ENCODE peak calls at places on chromosomes 7 and 10, in eight cellular contexts. Y is kidney epithelial cell, H is transverse colon, Z is AG10803, W is neural progenitor cell, C is body of pancreas, J is lower leg skin, N is GM12864. K is an unnamed sample.

GRCh38 chr7:73978681-73979563 is 49.1 kb upstream of the ELN start:
- DNase-seq in H (peak), C (peak), Z (peak), J (peak), Y (no peak), W (peak), N (no peak), K (peak)

GRCh38 chr7:138164804-138165203 is 88.5 kb downstream of the AKR1D1 start:
- DNase-seq in H (no peak), Z (no peak), J (no peak), C (no peak), Y (no peak), N (no peak), W (no peak), K (no peak)

GRCh38 chr10:45160266-45160665 is 155.1 kb downstream of the OR13A1 start:
- DNase-seq in Y (peak), C (no peak), N (no peak), Z (no peak), W (no peak), J (no peak), H (no peak), K (peak)

GRCh38 chr7:33869176-33869575 is 36.2 kb upstream of the BMPER start:
- DNase-seq in N (no peak), Z (no peak), C (no peak), Y (no peak), J (no peak), H (no peak), W (no peak), K (no peak)

GRCh38 chr7:35015346-35015859 is 21.9 kb downstream of the DPY19L1 start:
- DNase-seq in C (no peak), H (no peak), J (no peak), W (no peak), Y (no peak), Z (no peak), N (no peak), K (peak)

GRCh38 chr10:132533571-132534260 is 3.9 kb upstream of the INPP5A start:
- DNase-seq in H (no peak), C (peak), W (no peak), Z (no peak), N (no peak), Y (no peak), J (no peak), K (no peak)

GRCh38 chr7:124351950-124352349 is 319.1 kb upstream of the TMEM229A start:
- DNase-seq in N (no peak), Z (no peak), H (no peak), J (no peak), C (peak), Y (no peak), W (no peak), K (no peak)

GRCh38 chr7:105127179-105127578 is 113.2 kb downstream of the KMT2E start:
- DNase-seq in J (no peak), Y (no peak), W (no peak), C (no peak), Z (no peak), H (no peak), N (no peak), K (no peak)

GRCh38 chr7:137626469-137627067 is 220.2 kb downstream of the DGKI start:
- DNase-seq in W (peak), N (peak), Y (no peak), Z (peak), H (peak), J (no peak), C (peak), K (peak)

GRCh38 chr7:70733115-70733514 is 398.8 kb upstream of the GALNT17 start:
- DNase-seq in Z (no peak), Y (no peak), N (no peak), J (no peak), H (no peak), C (no peak), W (no peak), K (no peak)

GRCh38 chr7:135274495-135275268 is 41.0 kb downstream of the STRA8 start:
- DNase-seq in H (peak), Y (peak), W (peak), J (peak), N (peak), Z (peak), C (peak), K (peak)

GRCh38 chr7:4084271-4084670 is 597.8 kb upstream of the FOXK1 start:
- DNase-seq in N (no peak), Y (no peak), Z (no peak), C (no peak), H (no peak), W (no peak), J (peak), K (no peak)

GRCh38 chr7:26958834-26959233 is 94.4 kb upstream of the SKAP2 start:
- DNase-seq in H (no peak), N (no peak), Z (peak), W (no peak), C (no peak), Y (peak), J (no peak), K (peak)

GRCh38 chr7:55154096-55154495 is 135.3 kb downstream of the EGFR start:
- DNase-seq in Y (no peak), J (no peak), W (no peak), H (no peak), Z (no peak), N (no peak), C (no peak), K (no peak)

GRCh38 chr7:135744938-135745701 is 3.5 kb downstream of the FAM180A start:
- DNase-seq in Y (no peak), C (no peak), W (no peak), J (no peak), H (no peak), Z (peak), N (no peak), K (peak)

GRCh38 chr7:4905171-4905570 is 21.7 kb upstream of the RADIL start:
- DNase-seq in W (no peak), C (no peak), J (no peak), Z (no peak), Y (no peak), N (no peak), H (no peak), K (no peak)

GRCh38 chr10:43698156-43698555 is 49.5 kb upstream of the ZNF32 start:
- DNase-seq in N (no peak), Z (no peak), Y (no peak), C (no peak), W (no peak), H (no peak), J (no peak), K (no peak)

GRCh38 chr7:42151309-42151708 is 85.7 kb downstream of the GLI3 start:
- DNase-seq in N (no peak), J (no peak), Y (no peak), W (no peak), H (no peak), C (no peak), Z (peak), K (peak)

GRCh38 chr10:119299531-119299930 is 92.2 kb downstream of the GRK5 start:
- DNase-seq in W (no peak), J (no peak), H (no peak), Y (no peak), N (no peak), C (no peak), Z (peak), K (peak)

GRCh38 chr10:234708-235406 is 99.6 kb downstream of the ZMYND11 start:
- DNase-seq in Y (no peak), Z (no peak), W (no peak), N (no peak), J (no peak), C (no peak), H (no peak), K (peak)

GRCh38 chr7:40753455-40753854 is 618.6 kb downstream of the SUGCT start:
- DNase-seq in J (no peak), H (no peak), W (no peak), Y (no peak), N (no peak), C (no peak), Z (no peak), K (no peak)

GRCh38 chr10:97270523-97271154 is 21.8 kb downstream of the ARHGAP19 start:
- DNase-seq in J (no peak), C (no peak), Y (no peak), N (no peak), H (no peak), W (peak), Z (peak), K (peak)

GRCh38 chr10:47098238-47098637 is 187.0 kb downstream of the PTPN20 start:
- DNase-seq in W (no peak), C (no peak), Z (no peak), J (no peak), Y (no peak), H (no peak), N (no peak), K (no peak)

GRCh38 chr7:144384555-144385245 is 18.8 kb downstream of the NOBOX start:
- DNase-seq in N (no peak), W (no peak), C (no peak), Z (peak), J (peak), Y (peak), H (peak), K (no peak)

GRCh38 chr7:105887569-105888199 is 11.3 kb upstream of the ATXN7L1 start:
- DNase-seq in N (no peak), J (no peak), Z (no peak), H (no peak), C (peak), Y (no peak), W (no peak), K (no peak)

GRCh38 chr7:30870821-30871518 is 40.7 kb upstream of the AQP1 start:
- DNase-seq in W (no peak), C (no peak), Z (no peak), Y (no peak), J (no peak), H (no peak), N (no peak), K (no peak)

GRCh38 chr10:26567349-26567721 is 129.2 kb downstream of the APBB1IP start:
- DNase-seq in N (no peak), J (no peak), Y (no peak), H (no peak), C (no peak), Z (no peak), W (no peak), K (no peak)

GRCh38 chr10:26571655-26572054 is 125.8 kb upstream of the PDSS1 start:
- DNase-seq in J (no peak), H (no peak), C (no peak), W (no peak), N (no peak), Y (no peak), Z (no peak), K (no peak)

DNA sequence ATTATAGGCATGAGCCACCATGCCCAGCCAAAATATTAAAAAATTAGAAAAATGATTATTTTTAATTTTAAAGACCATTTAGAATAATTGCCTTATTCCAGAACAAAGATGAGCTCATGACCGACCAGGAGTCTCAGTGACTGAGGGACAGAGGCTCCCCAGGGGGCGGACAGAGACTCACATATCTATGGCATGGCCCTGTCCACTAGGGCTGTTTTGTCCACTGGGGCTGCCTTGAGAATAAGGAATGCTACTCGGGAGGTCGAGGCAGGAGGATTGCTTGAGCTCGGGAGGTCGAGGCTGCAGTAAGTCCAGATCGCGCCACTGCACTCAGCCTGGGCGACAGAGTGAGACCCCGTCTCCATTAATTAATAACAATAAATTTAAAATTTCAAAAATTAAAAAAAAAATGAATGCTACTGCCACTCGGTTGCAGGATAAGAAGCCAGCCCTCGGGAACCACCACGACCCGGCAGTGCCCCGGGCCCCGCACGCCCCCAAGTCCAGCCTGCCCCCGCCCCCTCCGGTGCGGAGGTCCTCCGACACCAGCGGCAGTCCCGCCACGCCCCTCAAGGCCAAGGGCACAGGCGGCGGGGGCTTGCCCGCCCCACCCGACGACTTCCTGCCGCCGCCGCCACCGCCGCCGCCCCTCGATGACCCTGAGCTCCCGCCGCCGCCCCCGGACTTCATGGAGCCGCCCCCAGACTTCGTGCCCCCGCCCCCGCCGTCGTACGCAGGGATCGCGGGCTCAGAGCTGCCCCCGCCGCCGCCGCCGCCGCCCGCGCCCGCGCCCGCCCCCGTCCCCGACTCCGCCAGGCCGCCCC is 128.6 kb downstream of the APBB1IP start:
- DNase-seq in N (no peak), Y (no peak), J (no peak), Z (no peak), W (peak), H (no peak), C (no peak), K (no peak)
- H3K4me3 ChIP-seq in N (no peak), Y (peak), J (no peak), Z (no peak), W (peak), H (peak), C (peak), K (no peak)

GRCh38 chr10:58963101-58963534 is 213.3 kb upstream of the PHYHIPL start:
- DNase-seq in N (no peak), Y (no peak), Z (no peak), C (no peak), W (peak), J (no peak), H (no peak), K (no peak)
- TF ChIP-seq CTCF in N (peak), Y (peak), Z (no peak), C (peak), W (peak), J (no peak), H (no peak), K (no peak)

GRCh38 chr7:109821156-109821555 is 1251.5 kb downstream of the DNAJB9 start:
- DNase-seq in Z (no peak), H (no peak), W (no peak), N (no peak), C (no peak), J (no peak), Y (no peak), K (no peak)
- H3K4me3 ChIP-seq in Z (no peak), H (no peak), W (no peak), N (no peak), C (no peak), J (no peak), Y (no peak), K (no peak)

GRCh38 chr7:18354108-18354507 is 141.4 kb upstream of the HDAC9 start:
- DNase-seq in W (no peak), J (no peak), Y (no peak), N (no peak), C (no peak), H (no peak), Z (no peak), K (no peak)

GRCh38 chr7:18361756-18362155 is 133.8 kb upstream of the HDAC9 start:
- DNase-seq in W (peak), Y (no peak), J (no peak), H (peak), C (peak), N (no peak), Z (no peak), K (peak)

GRCh38 chr7:18356195-18356645 is 139.3 kb upstream of the HDAC9 start:
- DNase-seq in N (no peak), Y (no peak), J (no peak), H (no peak), Z (peak), C (no peak), W (peak), K (peak)

GRCh38 chr7:18354686-18355085 is 140.9 kb upstream of the HDAC9 start:
- DNase-seq in W (no peak), C (no peak), Z (no peak), N (no peak), J (no peak), Y (no peak), H (no peak), K (no peak)

GRCh38 chr7:18357691-18358090 is 137.9 kb upstream of the HDAC9 start:
- DNase-seq in Y (no peak), Z (no peak), J (no peak), N (no peak), H (no peak), C (no peak), W (peak), K (no peak)
- TF ChIP-seq CTCF in Y (peak), Z (peak), J (no peak), N (peak), H (no peak), C (no peak), W (peak), K (peak)

DNA sequence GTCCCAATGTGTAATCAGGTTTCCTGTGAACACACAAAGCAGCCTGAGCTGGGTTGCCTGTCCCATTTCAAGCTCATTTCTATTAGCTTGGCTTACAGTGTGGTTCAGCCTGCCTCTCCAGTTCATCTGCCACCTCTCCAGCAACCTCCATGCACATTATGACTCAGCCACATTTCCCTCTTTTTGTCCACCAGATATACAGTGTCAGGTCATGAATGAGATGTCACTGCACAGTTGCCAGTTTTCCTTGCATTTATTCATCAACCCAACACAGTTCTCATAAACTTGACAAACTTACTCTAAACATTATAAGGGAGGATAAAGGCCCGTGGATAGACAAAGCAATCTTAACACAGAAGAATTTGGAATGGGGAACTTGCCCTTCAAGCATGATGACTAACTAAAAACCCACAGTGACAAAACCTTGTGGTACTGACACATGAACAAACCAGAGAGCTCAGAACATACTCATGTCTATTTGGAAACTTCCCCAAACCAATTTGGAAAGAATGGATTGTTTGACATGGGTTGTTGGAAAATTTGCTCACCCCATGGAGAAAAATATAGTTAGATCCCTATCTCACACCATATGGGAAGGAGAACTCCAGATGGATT is 2.5 kb upstream of the CFAP58 start:
- DNase-seq in C (no peak), J (no peak), Y (no peak), H (no peak), N (no peak), W (no peak), Z (peak), K (peak)
- H3K4me3 ChIP-seq in C (no peak), J (no peak), Y (no peak), H (no peak), N (no peak), W (no peak), Z (no peak), K (no peak)

DNA sequence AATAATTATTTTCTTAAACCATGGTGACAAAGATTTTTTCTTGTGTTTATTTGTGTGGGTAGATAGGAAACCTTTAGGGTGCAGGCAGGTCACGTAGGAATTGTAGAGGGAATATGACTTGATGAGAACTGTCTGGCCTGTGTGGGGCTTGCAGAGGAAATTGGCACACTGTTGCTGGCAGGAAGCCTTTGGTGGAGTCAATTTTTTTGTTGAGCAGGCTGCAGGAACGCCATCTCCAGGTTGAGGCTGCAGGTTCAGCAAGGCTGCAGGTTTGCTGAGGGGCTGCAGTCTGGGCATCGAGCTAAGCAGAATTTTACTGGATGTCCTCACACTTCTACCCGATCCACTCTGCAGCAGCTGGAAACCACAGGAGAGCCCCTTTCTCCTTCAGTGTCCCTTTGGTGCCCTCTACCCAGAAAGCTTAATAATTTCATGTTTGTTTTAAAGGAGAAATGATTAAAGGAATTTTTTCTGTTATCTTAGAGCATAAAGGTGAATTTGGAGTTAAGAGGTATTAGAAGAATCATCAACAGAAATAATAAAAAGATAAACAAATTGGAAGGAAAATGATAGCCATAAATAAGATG is 37.0 kb downstream of the TBC1D12 start:
- DNase-seq in W (no peak), N (no peak), Z (peak), C (peak), Y (no peak), H (no peak), J (no peak), K (peak)
- TF ChIP-seq CTCF in W (no peak), N (no peak), Z (peak), C (no peak), Y (no peak), H (no peak), J (no peak), K (peak)

DNA sequence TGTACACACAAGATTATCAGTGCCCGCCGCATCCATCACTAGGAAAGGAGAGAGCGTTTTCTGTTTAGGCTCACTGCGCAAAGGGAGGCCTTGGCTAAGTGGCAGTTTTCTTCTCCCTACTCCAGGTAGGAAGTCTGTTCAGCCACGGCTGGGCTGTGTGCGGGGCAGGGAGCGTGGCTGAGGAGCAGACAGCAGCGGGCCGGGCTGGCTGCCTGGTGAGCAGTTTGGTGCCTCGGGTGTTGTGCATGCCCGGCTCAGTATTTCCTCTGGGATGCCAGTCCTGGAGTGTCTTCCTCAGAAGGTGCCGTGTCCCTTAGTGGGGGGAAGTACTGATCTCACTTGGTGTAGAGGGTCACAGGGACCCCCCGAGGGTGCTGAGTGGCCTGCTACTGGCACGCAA is 114.4 kb downstream of the NT5C2 start:
- DNase-seq in Y (no peak), N (no peak), W (no peak), Z (no peak), J (no peak), C (no peak), H (no peak), K (no peak)
- H3K4me3 ChIP-seq in Y (no peak), N (no peak), W (no peak), Z (no peak), J (no peak), C (no peak), H (no peak), K (no peak)

GRCh38 chr10:35640474-35640873 is 1.6 kb downstream of the FZD8 start:
- DNase-seq in C (peak), W (peak), J (peak), H (peak), N (no peak), Z (peak), Y (no peak), K (peak)
- TF ChIP-seq CTCF in C (peak), W (peak), J (no peak), H (no peak), N (peak), Z (peak), Y (peak), K (peak)